ENCODE peak calls at places on chromosomes 4 and X, in five cellular contexts. F, G, H, Y and S are unnamed samples. For H3K36me3, the result is how much of the 10 kb centered on the place peaks cover.

GRCh38 chr4:189981970-189982369 is 41.3 kb downstream of the FRG1 start:
- ATAC-seq in F (no peak), G (no peak), H (no peak), Y (no peak), S (no peak)

GRCh38 chrX:67524428-67524827 is 19.4 kb upstream of the AR start:
- ATAC-seq in F (no peak), G (no peak), H (no peak), Y (no peak), S (no peak)

GRCh38 chr4:77269505-77269904 is 112.5 kb downstream of the CCNG2 start:
- ATAC-seq in F (no peak), G (no peak), H (no peak), Y (no peak), S (no peak)

GRCh38 chrX:118503260-118504041 is 7.8 kb downstream of the DOCK11 start:
- ATAC-seq in F (no peak), G (no peak), H (no peak), Y (no peak), S (no peak)

GRCh38 chr4:24595662-24596061 is 11.3 kb upstream of the DHX15 start:
- ATAC-seq in F (no peak), G (no peak), H (no peak), Y (no peak), S (no peak)

GRCh38 chr4:37889849-37890500 is 909 bp upstream of the TBC1D1 start:
- ATAC-seq in F (peak), G (peak), H (peak), Y (no peak), S (peak)

GRCh38 chr4:87005690-87006461 is 71.1 kb downstream of the AFF1 start:
- ATAC-seq in F (peak), G (peak), H (peak), Y (peak), S (peak)

GRCh38 chr4:114435118-114435517 is 163.5 kb upstream of the UGT8 start:
- ATAC-seq in F (no peak), G (no peak), H (no peak), Y (no peak), S (no peak)

GRCh38 chr4:150387983-150388382 is 194.0 kb upstream of the MAB21L2 start:
- ATAC-seq in F (no peak), G (no peak), H (no peak), Y (no peak), S (no peak)

GRCh38 chrX:16953606-16954211 is 7.3 kb downstream of the REPS2 start:
- ATAC-seq in F (no peak), G (no peak), H (no peak), Y (no peak), S (no peak)

GRCh38 chr4:168769416-168769815 is 240.6 kb downstream of the CBR4 start:
- ATAC-seq in F (no peak), G (no peak), H (peak), Y (peak), S (peak)

GRCh38 chr4:87007345-87008181 is 72.8 kb downstream of the AFF1 start:
- ATAC-seq in F (peak), G (peak), H (peak), Y (no peak), S (peak)

GRCh38 chr4:101075536-101075935 is 271.8 kb downstream of the PPP3CA start:
- ATAC-seq in F (no peak), G (no peak), H (no peak), Y (no peak), S (no peak)

GRCh38 chr4:47011189-47011518 is 17.8 kb upstream of the GABRA4 start:
- ATAC-seq in F (no peak), G (no peak), H (no peak), Y (no peak), S (no peak)

GRCh38 chrX:38804481-38805293 is 3.4 kb downstream of the MID1IP1 start:
- ATAC-seq in F (peak), G (peak), H (peak), Y (no peak), S (no peak)

GRCh38 chr4:6943012-6943869 is 33.6 kb downstream of the TBC1D14 start:
- ATAC-seq in F (no peak), G (peak), H (no peak), Y (no peak), S (no peak)

GRCh38 chrX:85288992-85289723 is 45.4 kb downstream of the ZNF711 start:
- ATAC-seq in F (no peak), G (no peak), H (no peak), Y (no peak), S (no peak)

GRCh38 chr4:177573487-177573886 is 131.2 kb upstream of the AGA start:
- ATAC-seq in F (no peak), G (no peak), H (no peak), Y (no peak), S (no peak)

GRCh38 chr4:21447320-21448055 is 501.1 kb downstream of the KCNIP4 start:
- ATAC-seq in F (no peak), G (no peak), H (no peak), Y (no peak), S (no peak)

GRCh38 chr4:24557036-24558022 is 27.0 kb downstream of the DHX15 start:
- ATAC-seq in F (peak), G (no peak), H (no peak), Y (no peak), S (no peak)

GRCh38 chr4:23923141-23923540 is 33.3 kb upstream of the PPARGC1A start:
- ATAC-seq in F (no peak), G (no peak), H (no peak), Y (no peak), S (no peak)

GRCh38 chr4:18278244-18278643 is 256.7 kb upstream of the LCORL start:
- ATAC-seq in F (no peak), G (no peak), H (no peak), Y (no peak), S (no peak)

GRCh38 chr4:14897217-14897616 is 105.1 kb upstream of the CPEB2 start:
- ATAC-seq in F (no peak), G (no peak), H (no peak), Y (no peak), S (no peak)

GRCh38 chrX:140149761-140150160 is 184.4 kb upstream of the CXorf66 start:
- ATAC-seq in F (no peak), G (no peak), H (no peak), Y (no peak), S (no peak)

GRCh38 chrX:84188320-84188834 is 378 bp upstream of the RPS6KA6 start:
- ATAC-seq in F (no peak), G (no peak), H (no peak), Y (no peak), S (peak)

GRCh38 chrX:79146552-79147390 is 2.3 kb downstream of the GPR174 start:
- ATAC-seq in F (no peak), G (no peak), H (no peak), Y (no peak), S (no peak)

GRCh38 chr4:138938371-138938699 is 77.2 kb upstream of the NOCT start:
- ATAC-seq in F (peak), G (peak), H (no peak), Y (no peak), S (peak)

GRCh38 chr4:80540349-80540748 is 204.8 kb downstream of the CFAP299 start:
- ATAC-seq in F (no peak), G (no peak), H (no peak), Y (no peak), S (no peak)

GRCh38 chrX:146454363-146454762 is 355.2 kb upstream of the CXorf51B start:
- ATAC-seq in F (no peak), G (no peak), H (no peak), Y (no peak), S (no peak)

GRCh38 chr4:5821665-5822358 is 71.1 kb downstream of the CRMP1 start:
- ATAC-seq in F (no peak), G (no peak), H (no peak), Y (no peak), S (no peak)

GRCh38 chrX:68832101-68832416 is 3.2 kb downstream of the EFNB1 start:
- ATAC-seq in F (no peak), G (peak), H (no peak), Y (no peak), S (no peak)

GRCh38 chrX:134026732-134027311 is 41.4 kb upstream of the GPC3 start:
- ATAC-seq in F (no peak), G (peak), H (no peak), Y (no peak), S (peak)

GRCh38 chrX:118718737-118719136 is 8.7 kb upstream of the IL13RA1 start:
- ATAC-seq in F (no peak), G (no peak), H (peak), Y (no peak), S (peak)

GRCh38 chr4:46329118-46329976 is 60.6 kb downstream of the GABRA2 start:
- ATAC-seq in F (no peak), G (no peak), H (no peak), Y (no peak), S (no peak)

GRCh38 chr4:145097331-145097820 is 620 bp downstream of the ANAPC10 start:
- ATAC-seq in F (no peak), G (no peak), H (no peak), Y (no peak), S (no peak)

DNA sequence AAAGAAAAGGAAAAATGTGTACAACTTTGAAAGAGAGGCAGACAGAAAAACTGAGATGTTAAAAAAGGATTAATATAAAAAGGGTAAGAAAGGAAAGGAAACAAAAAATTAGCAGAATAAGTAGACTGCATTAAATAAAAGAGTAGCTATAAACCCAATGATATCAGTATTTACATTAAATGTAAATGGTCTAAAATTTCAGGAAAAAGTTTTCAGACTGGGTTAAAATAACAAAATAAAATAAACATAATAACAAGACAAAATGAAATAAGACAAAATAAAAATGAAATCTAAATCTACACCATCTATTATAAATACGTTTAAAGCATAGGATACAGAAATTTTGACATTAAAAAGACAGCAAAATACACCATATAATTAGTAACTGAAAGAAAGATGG is 199.0 kb downstream of the HTR2C start:
- ATAC-seq in F (no peak), G (no peak), H (no peak), Y (no peak), S (no peak)
- H3K36me3 ChIP-seq in F (under half), G (under half), H (under half), Y (under half), S (under half)

DNA sequence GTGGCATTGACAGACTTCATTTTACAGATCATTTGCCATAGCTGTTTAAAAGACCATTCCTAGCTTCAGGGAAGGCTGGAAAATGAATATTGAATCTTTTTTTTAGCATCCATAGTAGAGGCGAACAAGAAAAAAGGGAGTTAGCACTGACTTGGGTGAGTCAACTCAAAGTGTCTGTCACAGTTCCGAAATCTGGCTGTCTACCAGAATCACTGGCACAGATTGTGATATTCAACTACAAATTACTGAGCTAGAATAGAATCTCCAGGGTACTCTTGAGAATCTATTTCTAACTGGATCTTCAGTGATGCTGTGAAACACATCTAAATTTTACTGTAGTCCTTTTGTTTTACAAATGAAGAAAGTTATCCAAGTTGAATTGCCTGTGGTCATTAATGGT is 31.4 kb downstream of the SEC24B start:
- ATAC-seq in F (peak), G (no peak), H (peak), Y (no peak), S (no peak)
- H3K36me3 ChIP-seq in F (under half), G (under half), H (under half), Y (under half), S (under half)

DNA sequence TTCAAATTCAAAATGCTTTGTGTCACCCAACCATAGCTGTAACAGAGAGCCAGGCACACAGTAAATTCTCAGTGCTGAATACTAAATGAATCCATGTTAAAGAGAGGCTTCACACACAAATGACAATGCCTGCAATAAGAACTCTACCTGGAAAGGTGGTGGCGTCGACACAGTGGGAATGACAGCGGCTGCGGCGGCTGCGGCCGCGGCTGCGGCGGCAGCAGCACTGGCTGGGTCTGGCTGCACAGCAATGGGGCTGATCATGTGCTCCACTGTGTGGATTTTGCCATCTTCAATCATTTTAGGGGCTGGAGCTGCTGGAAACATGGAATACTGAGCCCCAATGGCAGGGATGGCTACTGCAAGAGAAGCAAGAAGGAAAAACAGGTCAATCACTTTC is 97.4 kb downstream of the CHRNA9 start:
- ATAC-seq in F (no peak), G (no peak), H (no peak), Y (no peak), S (no peak)
- H3K36me3 ChIP-seq in F (under half), G (under half), H (under half), Y (under half), S (under half)

DNA sequence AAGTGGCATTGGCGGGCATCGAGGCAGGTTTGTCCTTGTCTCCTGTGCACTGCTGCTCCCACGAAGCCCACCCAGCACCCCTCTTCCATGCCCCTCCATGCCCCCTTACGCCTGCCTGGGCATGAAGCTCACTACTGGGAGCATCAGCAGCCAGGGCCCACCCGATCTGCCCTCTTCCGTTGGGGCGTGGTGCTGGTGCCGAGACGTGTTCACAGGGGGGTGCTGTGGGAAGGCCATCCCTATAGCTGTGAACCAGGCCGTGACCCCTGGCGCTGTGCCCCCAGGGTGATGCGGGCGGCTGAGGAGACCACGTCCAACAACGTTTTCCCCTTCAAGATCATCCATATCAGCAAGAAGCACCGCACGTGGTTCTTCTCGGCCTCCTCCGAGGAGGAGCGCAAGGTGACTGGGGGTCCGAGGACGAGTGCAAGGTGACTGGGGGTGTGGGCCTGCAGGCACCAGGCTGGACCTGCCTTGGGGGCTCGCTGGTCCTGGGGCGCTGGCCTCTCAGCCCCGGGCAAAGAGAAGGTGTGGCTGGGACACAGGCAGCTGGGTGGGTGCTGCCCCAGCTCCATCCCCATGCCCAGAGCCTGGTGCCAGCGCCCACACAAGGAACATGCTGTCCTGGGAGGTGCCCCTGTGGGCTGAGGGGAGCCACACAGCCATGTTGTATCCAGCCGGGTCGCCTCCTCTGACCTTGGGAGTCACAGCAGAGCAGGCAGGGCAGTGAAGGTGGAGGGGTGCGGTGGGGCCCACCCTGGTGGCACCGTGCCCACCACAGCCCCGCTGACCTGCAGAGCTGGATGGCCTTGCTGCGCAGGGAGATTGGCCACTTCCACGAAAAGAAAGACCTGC is 19.1 kb upstream of the ADD1 start:
- ATAC-seq in F (no peak), G (no peak), H (no peak), Y (no peak), S (no peak)
- H3K36me3 ChIP-seq in F (half or more), G (under half), H (half or more), Y (under half), S (half or more)

GRCh38 chrX:154365052-154365600 is 9.3 kb downstream of the FLNA start:
- ATAC-seq in F (no peak), G (no peak), H (no peak), Y (no peak), S (no peak)
- H3K36me3 ChIP-seq in F (under half), G (under half), H (half or more), Y (half or more), S (under half)

GRCh38 chr4:109496875-109497274 is 63.2 kb upstream of the MCUB start:
- ATAC-seq in F (no peak), G (no peak), H (no peak), Y (no peak), S (no peak)
- H3K36me3 ChIP-seq in F (half or more), G (under half), H (half or more), Y (under half), S (half or more)

GRCh38 chr4:94274912-94275311 is 67.2 kb downstream of the SMARCAD1 start:
- ATAC-seq in F (no peak), G (no peak), H (no peak), Y (no peak), S (no peak)

GRCh38 chr4:94277539-94277938 is 65.1 kb downstream of the HPGDS start:
- ATAC-seq in F (no peak), G (no peak), H (no peak), Y (no peak), S (no peak)

GRCh38 chr4:94278777-94279176 is 63.9 kb downstream of the HPGDS start:
- ATAC-seq in F (no peak), G (no peak), H (no peak), Y (no peak), S (no peak)

GRCh38 chr4:94271248-94271647 is 63.6 kb downstream of the SMARCAD1 start:
- ATAC-seq in F (no peak), G (no peak), H (no peak), Y (no peak), S (no peak)

GRCh38 chr4:94276204-94276603 is 66.4 kb downstream of the HPGDS start:
- ATAC-seq in F (no peak), G (no peak), H (no peak), Y (no peak), S (no peak)
- H3K36me3 ChIP-seq in F (half or more), G (under half), H (half or more), Y (under half), S (half or more)

GRCh38 chr4:3525532-3526430 is 6.4 kb downstream of the LRPAP1 start:
- ATAC-seq in F (no peak), G (no peak), H (no peak), Y (no peak), S (no peak)

GRCh38 chr4:3523628-3524221 is 8.5 kb downstream of the LRPAP1 start:
- ATAC-seq in F (no peak), G (no peak), H (no peak), Y (no peak), S (no peak)

GRCh38 chr4:3523146-3523627 is 9.0 kb downstream of the LRPAP1 start:
- ATAC-seq in F (no peak), G (no peak), H (no peak), Y (no peak), S (no peak)

GRCh38 chr4:3524920-3525319 is 7.3 kb downstream of the LRPAP1 start:
- ATAC-seq in F (no peak), G (no peak), H (no peak), Y (no peak), S (no peak)

DNA sequence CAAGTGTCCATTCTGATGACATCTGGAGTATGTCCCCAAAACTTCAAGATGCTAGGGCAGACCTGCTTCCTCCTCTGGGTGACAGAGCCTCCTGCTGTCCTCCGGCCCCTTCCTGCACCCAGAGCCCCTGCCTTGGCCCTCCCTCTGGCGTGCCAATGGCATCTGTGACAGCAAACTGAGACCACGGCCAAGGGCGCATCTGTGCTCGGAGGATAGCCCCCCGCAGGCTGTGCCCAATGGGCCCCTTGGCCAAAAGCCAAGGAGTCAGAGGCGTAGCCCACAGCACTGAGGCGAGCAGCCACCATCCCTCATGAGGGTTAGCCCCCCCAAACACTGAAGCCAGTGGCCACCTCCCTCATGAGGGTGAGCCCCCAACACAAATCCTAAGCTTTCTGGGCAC is 7.9 kb downstream of the LRPAP1 start:
- ATAC-seq in F (no peak), G (no peak), H (no peak), Y (no peak), S (no peak)
- H3K36me3 ChIP-seq in F (half or more), G (under half), H (half or more), Y (half or more), S (under half)

GRCh38 chr4:118761387-118762016 is 74.4 kb downstream of the SEC24D start:
- ATAC-seq in F (no peak), G (no peak), H (no peak), Y (no peak), S (no peak)
- H3K36me3 ChIP-seq in F (under half), G (under half), H (under half), Y (under half), S (under half)